ENCODE peak calls at places on chromosomes 4 and X, in eight cellular contexts. Y is activated naive CD8-positive, alpha-beta T cell treated with anti-CD3 and anti-CD28 coated beads, Interleukin-2, amount 10 ng/mL, durations not matched to agents 7 days and 5 days; O is left ventricle myocardium superior; L is activated T-cell treated with anti-CD3 and anti-CD28 coated beads, Interleukin-2, amount 50 U/mL, for 72 hours; X is T-helper 17 cell; I is naive thymus-derived CD8-positive, alpha-beta T cell; E is activated CD4-positive, alpha-beta T cell treated with anti-CD3 and anti-CD28 coated beads for 36 hours; B is mucosa of descending colon. Z is an unnamed sample.

GRCh38 chr4:13527983-13528822 is 16.1 kb downstream of the NKX3-2 start:
- ATAC-seq in B (no peak), X (peak; percentile 18), O (no peak), Y (peak; percentile 35), E (peak; percentile 74), L (peak; percentile 74), I (peak; percentile 35), Z (peak; percentile 55)

GRCh38 chr4:83504544-83504943 is 19.6 kb upstream of the ABRAXAS1 start:
- ATAC-seq in X (no peak), E (no peak), Y (peak; percentile 10), B (no peak), L (no peak), O (no peak), I (peak; percentile 18), Z (no peak)

GRCh38 chr4:184355857-184356256 is 118.5 kb downstream of the IRF2 start:
- ATAC-seq in X (no peak), Y (no peak), E (no peak), O (no peak), L (no peak), B (no peak), I (no peak), Z (no peak)

GRCh38 chr4:123640271-123640670 is 243.7 kb downstream of the SPRY1 start:
- ATAC-seq in L (peak; percentile 92), X (no peak), O (no peak), Y (peak; percentile 26), B (no peak), E (peak; percentile 87), I (no peak), Z (no peak)

GRCh38 chr4:74174421-74174820 is 16.5 kb downstream of the MTHFD2L start:
- ATAC-seq in I (no peak), Y (no peak), B (no peak), X (no peak), E (no peak), O (no peak), L (no peak), Z (no peak)

GRCh38 chr4:126604273-126604867 is 1028.4 kb upstream of the INTU start:
- ATAC-seq in X (no peak), E (no peak), B (no peak), L (no peak), I (no peak), Y (no peak), O (peak; percentile 26), Z (no peak)

GRCh38 chrX:40147399-40148188 is 49.8 kb upstream of the BCOR start:
- ATAC-seq in X (no peak), I (no peak), B (no peak), E (no peak), L (no peak), Y (no peak), O (no peak), Z (no peak)

GRCh38 chr4:161237495-161237894 is 926.3 kb downstream of the FSTL5 start:
- ATAC-seq in E (no peak), O (no peak), X (no peak), L (no peak), I (no peak), Y (no peak), B (no peak), Z (no peak)

GRCh38 chr4:36917413-36917812 is 327.1 kb upstream of the NWD2 start:
- ATAC-seq in E (no peak), Y (no peak), I (no peak), L (no peak), X (no peak), B (no peak), O (no peak), Z (no peak)

GRCh38 chr4:106033469-106033868 is 138.2 kb downstream of the NPNT start:
- ATAC-seq in Y (no peak), X (no peak), I (no peak), B (no peak), L (no peak), E (no peak), O (no peak), Z (no peak)

GRCh38 chrX:53483838-53484420 is 49.8 kb upstream of the HSD17B10 start:
- ATAC-seq in L (no peak), X (no peak), I (no peak), B (no peak), E (no peak), O (no peak), Y (no peak), Z (no peak)

GRCh38 chr4:82799006-82799881 is 648 bp upstream of the SCD5 start:
- ATAC-seq in L (no peak), Y (peak; percentile 32), B (peak; percentile 22), O (peak; percentile 31), E (peak; percentile 39), I (peak; percentile 52), X (peak; percentile 35), Z (peak; percentile 31)

GRCh38 chr4:156961241-156962068 is 10.1 kb downstream of the PDGFC start:
- ATAC-seq in E (no peak), I (no peak), O (peak; percentile 71), Y (no peak), L (no peak), B (no peak), X (no peak), Z (no peak)

GRCh38 chrX:17024896-17025295 is 78.4 kb downstream of the REPS2 start:
- ATAC-seq in B (peak; percentile 88), O (no peak), L (no peak), E (no peak), Y (no peak), I (peak; percentile 55), X (no peak), Z (no peak)

GRCh38 chrX:107743995-107744394 is 31.6 kb downstream of the TSC22D3 start:
- ATAC-seq in I (no peak), B (no peak), O (no peak), L (no peak), Y (no peak), X (no peak), E (no peak), Z (no peak)

GRCh38 chrX:2376166-2376565 is 124.6 kb downstream of the DHRSX start:
- ATAC-seq in B (no peak), E (no peak), O (no peak), X (no peak), Y (no peak), L (no peak), I (no peak), Z (no peak)

GRCh38 chr4:74005528-74005927 is 7.1 kb upstream of the CXCL5 start:
- ATAC-seq in B (peak; percentile 97), O (no peak), X (no peak), Y (no peak), L (no peak), E (no peak), I (no peak), Z (no peak)